ENCODE peak calls at places on chromosome 18, in ten cellular contexts. W is transverse colon, E is K562, C is HepG2, K is GM12878, A is sigmoid colon, R is stomach, B is SK-N-SH, N is H1, P is suprapubic skin. I is an unnamed sample.

GRCh38 chr18:23126352-23127056 is 8.8 kb upstream of the CABLES1 start:
- DNase-seq in W (peak; percentile 49), E (no peak), C (no peak), K (no peak), A (no peak), R (no peak), B (no peak), N (no peak), P (no peak), I (no peak)

GRCh38 chr18:68181956-68182355 is 533.0 kb downstream of the TMX3 start:
- DNase-seq in W (no peak), E (no peak), C (no peak), K (no peak), A (no peak), R (no peak), B (no peak), N (no peak), P (no peak), I (no peak)

GRCh38 chr18:72543362-72544055 is 633 bp downstream of the CBLN2 start:
- DNase-seq in W (no peak), E (no peak), C (no peak), K (no peak), A (no peak), R (no peak), B (peak; percentile 65), N (peak; percentile 56), P (no peak), I (no peak)

GRCh38 chr18:10245517-10246175 is 208.8 kb upstream of the APCDD1 start:
- DNase-seq in W (no peak), E (no peak), C (no peak), K (no peak), A (no peak), R (no peak), B (peak; percentile 49), N (no peak), P (no peak), I (no peak)

GRCh38 chr18:56028514-56028913 is 440.5 kb upstream of the TCF4 start:
- DNase-seq in W (no peak), E (no peak), C (no peak), K (no peak), A (no peak), R (no peak), B (no peak), N (no peak), P (no peak), I (no peak)

GRCh38 chr18:33733376-33733775 is 155.4 kb downstream of the ASXL3 start:
- DNase-seq in W (no peak), E (no peak), C (no peak), K (no peak), A (no peak), R (no peak), B (no peak), N (no peak), P (no peak), I (no peak)

GRCh38 chr18:32349728-32350395 is 120.8 kb downstream of the GAREM1 start:
- DNase-seq in W (peak; percentile 62), E (no peak), C (peak; percentile 82), K (no peak), A (peak; percentile 89), R (peak; percentile 72), B (no peak), N (no peak), P (no peak), I (no peak)

GRCh38 chr18:44514106-44514505 is 166.6 kb upstream of the SETBP1 start:
- DNase-seq in W (no peak), E (no peak), C (no peak), K (no peak), A (no peak), R (no peak), B (no peak), N (no peak), P (no peak), I (no peak)

GRCh38 chr18:44887227-44887631 is 206.5 kb downstream of the SETBP1 start:
- DNase-seq in W (peak; percentile 42), E (no peak), C (no peak), K (peak; percentile 69), A (no peak), R (peak; percentile 72), B (no peak), N (no peak), P (no peak), I (no peak)

GRCh38 chr18:70452501-70452900 is 163.7 kb downstream of the SOCS6 start:
- DNase-seq in W (no peak), E (no peak), C (no peak), K (no peak), A (no peak), R (no peak), B (no peak), N (no peak), P (no peak), I (no peak)

GRCh38 chr18:73677458-73677857 is 470.2 kb downstream of the FBXO15 start:
- DNase-seq in W (no peak), E (no peak), C (no peak), K (no peak), A (no peak), R (no peak), B (no peak), N (no peak), P (no peak), I (no peak)

DNA sequence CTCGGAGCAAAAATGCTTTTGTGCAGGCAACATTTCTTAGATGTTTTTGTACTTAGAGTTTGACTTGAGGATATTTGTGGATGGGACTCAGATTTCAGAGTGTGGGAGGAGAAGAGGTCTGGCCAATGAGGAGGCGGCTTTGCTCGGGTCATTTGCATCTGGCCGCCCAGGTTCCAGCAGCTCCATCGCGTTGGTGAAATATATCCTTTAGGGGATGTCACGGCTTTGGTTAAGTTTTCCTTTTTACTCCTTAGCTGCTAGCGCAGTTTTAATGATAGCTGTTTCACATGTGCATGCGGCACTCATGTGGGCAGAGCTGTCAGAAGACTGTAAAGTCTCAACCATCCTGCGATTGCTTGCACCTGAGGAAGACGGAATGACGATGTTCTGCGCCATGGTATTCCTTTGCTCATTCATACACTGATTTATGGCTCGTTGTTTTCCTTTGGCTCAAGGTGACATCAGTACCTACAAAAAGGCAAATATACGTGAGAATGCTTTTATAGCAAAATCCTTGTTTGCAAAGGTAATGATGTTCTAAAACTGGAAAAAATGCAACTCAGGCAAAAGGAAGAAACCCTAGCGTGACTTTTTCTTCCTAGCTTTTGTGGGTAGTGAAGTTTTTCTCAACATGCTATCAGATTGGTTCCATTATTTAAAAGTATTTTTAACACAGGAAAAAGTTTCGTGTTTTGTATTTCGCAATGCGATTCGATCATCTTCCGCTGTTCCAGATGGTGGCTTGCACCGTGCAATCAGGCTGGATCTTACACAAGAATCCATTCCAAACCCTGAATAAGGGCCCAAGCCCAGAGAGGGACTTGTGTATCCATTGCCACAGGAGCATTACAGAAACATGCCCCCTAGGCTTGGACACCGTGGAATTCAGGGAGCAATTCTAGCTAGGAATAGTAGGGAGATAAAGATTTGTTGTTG is 70.5 kb upstream of the ZNF516 start:
- DNase-seq in W (peak; percentile 57), E (peak; percentile 16), C (peak; percentile 63), K (no peak), A (peak; percentile 90), R (peak; percentile 66), B (peak; percentile 55), N (peak; percentile 48), P (peak; percentile 88), I (peak; percentile 94)
- TF ChIP-seq EP300 in W (no peak), E (no peak), C (no peak), K (no peak), A (no peak), R (no peak), B (no peak), N (no peak), P (no peak), I (no peak)

DNA sequence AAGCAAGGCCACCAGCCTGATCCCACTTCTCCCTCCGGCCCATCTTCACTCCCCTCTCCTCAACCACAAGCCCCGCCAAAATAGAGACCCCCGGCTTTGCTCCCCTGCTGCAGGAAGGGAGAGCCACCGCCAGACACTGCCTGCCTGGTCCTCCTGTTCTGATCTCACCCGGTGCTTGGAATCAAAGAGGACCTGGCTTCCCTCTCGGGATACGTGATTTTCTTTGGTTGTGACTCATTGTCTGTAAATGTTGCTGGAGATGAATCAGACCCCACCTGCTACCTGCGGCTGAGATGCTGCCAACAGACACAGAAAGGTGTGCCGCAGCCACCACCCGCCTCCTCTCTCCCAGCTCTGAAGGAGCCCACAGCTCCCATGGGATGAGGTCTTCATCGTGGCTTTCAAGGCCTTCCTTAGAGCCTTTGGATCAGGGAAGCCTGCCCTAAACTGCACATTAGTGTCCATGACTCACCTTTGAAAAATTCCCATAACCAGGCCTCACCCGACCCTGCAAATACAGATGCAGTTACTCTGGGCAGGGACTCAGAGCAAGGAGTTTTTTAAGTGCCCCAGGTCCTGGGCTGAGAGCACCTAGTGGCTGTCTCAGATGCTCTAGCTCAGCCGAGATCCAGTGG is 79.4 kb upstream of the ZNF532 start:
- DNase-seq in W (peak; percentile 25), E (no peak), C (no peak), K (no peak), A (no peak), R (peak; percentile 43), B (no peak), N (no peak), P (no peak), I (no peak)
- TF ChIP-seq POLR2AphosphoS5 in W (no peak), E (no peak), C (no peak), K (no peak), A (no peak), R (peak; percentile 16), B (no peak), N (no peak), P (no peak), I (no peak)

GRCh38 chr18:55012041-55012440 is 52.8 kb upstream of the CCDC68 start:
- DNase-seq in W (no peak), E (no peak), C (no peak), K (no peak), A (no peak), R (no peak), B (no peak), N (no peak), P (no peak), I (no peak)
- TF ChIP-seq EP300 in W (no peak), E (no peak), C (no peak), K (no peak), A (no peak), R (no peak), B (no peak), N (no peak), P (no peak), I (no peak)

DNA sequence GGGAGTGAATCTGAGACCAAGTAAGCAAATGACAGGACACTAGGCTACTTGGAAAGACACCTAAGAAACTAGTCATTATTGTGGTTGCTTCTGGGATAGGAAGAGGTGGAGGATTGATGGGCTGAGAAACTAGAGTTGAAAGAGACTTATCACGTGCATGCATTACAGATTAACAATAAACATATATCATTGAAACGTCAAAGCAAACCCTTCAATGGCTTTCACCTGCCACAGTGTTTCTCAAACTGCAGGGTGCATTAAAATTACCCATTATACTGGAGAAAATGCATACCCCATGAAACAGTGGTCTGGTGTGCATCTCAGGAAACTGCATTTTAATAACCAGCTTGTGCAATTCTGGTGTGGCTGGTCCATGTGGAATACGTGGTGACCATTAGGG is 318.8 kb downstream of the SMAD2 start:
- DNase-seq in W (no peak), E (no peak), C (no peak), K (no peak), A (no peak), R (no peak), B (no peak), N (no peak), P (no peak), I (no peak)
- TF ChIP-seq POLR2AphosphoS5 in W (no peak), E (no peak), C (no peak), K (no peak), A (no peak), R (no peak), B (no peak), N (no peak), P (no peak), I (no peak)